ENCODE peak calls at places on chromosomes 7 and 10, in five cellular contexts. M, L, W, G and P are unnamed samples.

GRCh38 chr10:71753091-71753959 is 20.0 kb downstream of the VSIR start:
- DNase-seq in M (no peak), G (no peak), W (no peak), L (no peak), P (no peak)

GRCh38 chr7:22445140-22445722 is 54.8 kb downstream of the STEAP1B start:
- DNase-seq in G (no peak), L (peak), M (no peak), W (no peak), P (no peak)

GRCh38 chr10:96017227-96017687 is 26.1 kb upstream of the CCNJ start:
- DNase-seq in M (peak), W (peak), L (peak), G (peak), P (peak)

GRCh38 chr7:37153376-37153775 is 295.3 kb downstream of the ELMO1 start:
- DNase-seq in M (no peak), G (no peak), W (no peak), L (no peak), P (no peak)

GRCh38 chr7:134514106-134514505 is 13.3 kb upstream of the AKR1B10 start:
- DNase-seq in G (no peak), W (no peak), L (no peak), M (peak), P (no peak)

GRCh38 chr7:101559586-101559985 is 69.5 kb downstream of the MYL10 start:
- DNase-seq in W (no peak), M (no peak), G (no peak), L (no peak), P (no peak)

GRCh38 chr10:71389768-71390434 is 6.8 kb upstream of the CDH23 start:
- DNase-seq in M (no peak), L (no peak), W (no peak), G (no peak), P (no peak)

GRCh38 chr10:68981074-68981473 is 7.5 kb upstream of the KIFBP start:
- DNase-seq in G (no peak), W (no peak), L (no peak), M (peak), P (peak)